ENCODE peak calls at places on chromosomes 3 and 15, in five cellular contexts. One of them, this sample, is unnamed.

GRCh38 chr15:63373330-63373729 is 8.3 kb downstream of the CA12 start:
- DNase-seq in hepatocyte: no peak
- DNase-seq in spleen: no peak
- DNase-seq in A549: no peak
- DNase-seq in fibroblast of the aortic adventitia: no peak
- DNase-seq in this sample: no peak

GRCh38 chr3:46877671-46878125 is at the start of gene PTH1R:
- DNase-seq in hepatocyte: peak
- DNase-seq in A549: no peak
- DNase-seq in spleen: no peak
- DNase-seq in fibroblast of the aortic adventitia: no peak
- DNase-seq in this sample: no peak

GRCh38 chr3:29686889-29687592 is 406.2 kb downstream of the RBMS3 start:
- DNase-seq in hepatocyte: peak
- DNase-seq in fibroblast of the aortic adventitia: peak
- DNase-seq in spleen: no peak
- DNase-seq in A549: no peak
- DNase-seq in this sample: no peak

GRCh38 chr3:50133283-50133615 is 21.9 kb upstream of the SEMA3F start:
- DNase-seq in fibroblast of the aortic adventitia: no peak
- DNase-seq in A549: no peak
- DNase-seq in hepatocyte: no peak
- DNase-seq in spleen: no peak
- DNase-seq in this sample: no peak

GRCh38 chr15:83119968-83120581 is 12.6 kb downstream of the TM6SF1 start:
- DNase-seq in fibroblast of the aortic adventitia: no peak
- DNase-seq in hepatocyte: no peak
- DNase-seq in spleen: no peak
- DNase-seq in A549: no peak
- DNase-seq in this sample: no peak

GRCh38 chr3:106030620-106030945 is 161.8 kb upstream of the CBLB start:
- DNase-seq in hepatocyte: no peak
- DNase-seq in spleen: no peak
- DNase-seq in A549: no peak
- DNase-seq in fibroblast of the aortic adventitia: peak
- DNase-seq in this sample: no peak

GRCh38 chr15:74218172-74218885 is 15.7 kb upstream of the STRA6 start:
- DNase-seq in hepatocyte: no peak
- DNase-seq in spleen: no peak
- DNase-seq in A549: no peak
- DNase-seq in fibroblast of the aortic adventitia: no peak
- DNase-seq in this sample: no peak

GRCh38 chr3:98114264-98114663 is 16.3 kb upstream of the OR5H1 start:
- DNase-seq in hepatocyte: no peak
- DNase-seq in fibroblast of the aortic adventitia: no peak
- DNase-seq in A549: no peak
- DNase-seq in spleen: no peak
- DNase-seq in this sample: no peak

GRCh38 chr3:27507515-27508266 is 23.5 kb upstream of the SLC4A7 start:
- DNase-seq in A549: no peak
- DNase-seq in spleen: no peak
- DNase-seq in hepatocyte: no peak
- DNase-seq in fibroblast of the aortic adventitia: peak
- DNase-seq in this sample: no peak

GRCh38 chr15:85685366-85685765 is 109.4 kb downstream of the KLHL25 start:
- DNase-seq in spleen: no peak
- DNase-seq in hepatocyte: no peak
- DNase-seq in A549: no peak
- DNase-seq in fibroblast of the aortic adventitia: no peak
- DNase-seq in this sample: no peak

GRCh38 chr15:82862886-82863285 is 53.5 kb downstream of the WHAMM start:
- DNase-seq in hepatocyte: no peak
- DNase-seq in spleen: no peak
- DNase-seq in A549: no peak
- DNase-seq in fibroblast of the aortic adventitia: no peak
- DNase-seq in this sample: no peak

GRCh38 chr3:191246628-191247027 is 47.6 kb downstream of the OSTN start:
- DNase-seq in spleen: no peak
- DNase-seq in hepatocyte: peak
- DNase-seq in A549: peak
- DNase-seq in fibroblast of the aortic adventitia: peak
- DNase-seq in this sample: no peak

GRCh38 chr15:62483817-62484216 is 318.7 kb upstream of the C2CD4B start:
- DNase-seq in hepatocyte: no peak
- DNase-seq in A549: no peak
- DNase-seq in fibroblast of the aortic adventitia: peak
- DNase-seq in spleen: no peak
- DNase-seq in this sample: no peak

GRCh38 chr3:14523792-14524191 is 16.4 kb downstream of the GRIP2 start:
- DNase-seq in spleen: no peak
- DNase-seq in A549: no peak
- DNase-seq in hepatocyte: no peak
- DNase-seq in fibroblast of the aortic adventitia: peak
- DNase-seq in this sample: no peak

GRCh38 chr15:95674031-95674430 is 656.5 kb upstream of the NR2F2 start:
- DNase-seq in spleen: no peak
- DNase-seq in fibroblast of the aortic adventitia: no peak
- DNase-seq in hepatocyte: no peak
- DNase-seq in A549: no peak
- DNase-seq in this sample: no peak

GRCh38 chr3:139173372-139174108 is 128.8 kb upstream of the PRR23C start:
- DNase-seq in hepatocyte: no peak
- DNase-seq in fibroblast of the aortic adventitia: peak
- DNase-seq in spleen: no peak
- DNase-seq in A549: no peak
- DNase-seq in this sample: no peak

GRCh38 chr15:64681424-64682024 is 93.9 kb downstream of the RBPMS2 start:
- DNase-seq in A549: peak
- DNase-seq in fibroblast of the aortic adventitia: peak
- DNase-seq in spleen: peak
- DNase-seq in hepatocyte: peak
- DNase-seq in this sample: peak

GRCh38 chr15:26721231-26721630 is 51.6 kb downstream of the GABRB3 start:
- DNase-seq in spleen: no peak
- DNase-seq in hepatocyte: no peak
- DNase-seq in fibroblast of the aortic adventitia: no peak
- DNase-seq in A549: no peak
- DNase-seq in this sample: no peak

GRCh38 chr3:66196633-66197032 is 24.2 kb upstream of the SLC25A26 start:
- DNase-seq in A549: no peak
- DNase-seq in fibroblast of the aortic adventitia: peak
- DNase-seq in spleen: no peak
- DNase-seq in hepatocyte: no peak
- DNase-seq in this sample: no peak
- TF ChIP-seq CTCF in A549: peak
- TF ChIP-seq CTCF in fibroblast of the aortic adventitia: peak
- TF ChIP-seq CTCF in spleen: peak
- TF ChIP-seq CTCF in hepatocyte: peak
- TF ChIP-seq CTCF in this sample: peak

GRCh38 chr3:167396075-167396474 is 16.0 kb upstream of the ZBBX start:
- DNase-seq in spleen: no peak
- DNase-seq in hepatocyte: no peak
- DNase-seq in fibroblast of the aortic adventitia: no peak
- DNase-seq in A549: no peak
- DNase-seq in this sample: no peak

DNA sequence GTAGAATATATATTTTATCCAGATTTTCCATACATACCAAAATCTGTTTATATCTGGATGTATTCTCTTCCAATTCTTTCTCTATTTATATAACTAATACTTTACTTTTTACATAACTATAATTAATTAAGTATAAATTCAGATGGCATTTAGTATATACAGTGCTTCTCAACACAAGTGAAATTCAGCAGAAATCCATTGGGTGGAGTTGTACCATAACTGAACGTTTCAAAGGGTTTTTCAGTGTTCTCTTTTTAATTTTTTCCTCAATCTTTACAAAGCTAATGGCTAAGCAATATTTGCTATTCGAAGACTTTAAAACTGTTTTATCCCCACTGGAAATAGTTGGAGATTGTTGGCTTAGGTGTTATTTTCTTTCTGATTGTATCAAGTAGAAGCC is 13.9 kb upstream of the ZBBX start:
- DNase-seq in spleen: no peak
- DNase-seq in hepatocyte: no peak
- DNase-seq in fibroblast of the aortic adventitia: no peak
- DNase-seq in A549: no peak
- DNase-seq in this sample: no peak
- TF ChIP-seq CTCF in spleen: no peak
- TF ChIP-seq CTCF in hepatocyte: peak
- TF ChIP-seq CTCF in fibroblast of the aortic adventitia: no peak
- TF ChIP-seq CTCF in A549: no peak
- TF ChIP-seq CTCF in this sample: peak

DNA sequence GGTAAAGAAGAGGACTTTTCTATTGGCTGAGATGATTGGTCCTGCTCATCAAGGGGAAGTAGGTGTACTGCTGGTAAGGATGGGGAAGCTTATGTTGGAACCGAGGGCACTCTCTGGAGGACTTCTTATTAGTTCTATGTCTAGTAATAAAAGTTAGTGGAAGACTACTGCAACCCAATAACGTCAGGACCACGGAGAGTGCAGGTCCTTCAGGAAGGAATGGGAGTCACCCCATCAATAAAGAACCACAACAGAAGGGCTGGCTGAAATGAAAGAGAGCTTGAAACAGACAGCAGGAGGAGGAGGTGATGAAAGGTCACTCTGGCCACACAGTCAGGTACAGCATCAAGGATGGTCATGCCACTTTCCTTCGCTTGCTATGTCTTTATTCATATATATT is 68.8 kb upstream of the PRR23E start:
- DNase-seq in spleen: no peak
- DNase-seq in A549: no peak
- DNase-seq in hepatocyte: no peak
- DNase-seq in fibroblast of the aortic adventitia: peak
- DNase-seq in this sample: no peak
- TF ChIP-seq CTCF in spleen: no peak
- TF ChIP-seq CTCF in A549: no peak
- TF ChIP-seq CTCF in hepatocyte: no peak
- TF ChIP-seq CTCF in fibroblast of the aortic adventitia: no peak
- TF ChIP-seq CTCF in this sample: no peak

GRCh38 chr3:52054689-52055511 is 1.5 kb downstream of the DUSP7 start:
- DNase-seq in spleen: peak
- DNase-seq in fibroblast of the aortic adventitia: no peak
- DNase-seq in hepatocyte: no peak
- DNase-seq in A549: no peak
- DNase-seq in this sample: peak

GRCh38 chr3:52052831-52053306 is 3.5 kb downstream of the DUSP7 start:
- DNase-seq in fibroblast of the aortic adventitia: peak
- DNase-seq in spleen: peak
- DNase-seq in A549: peak
- DNase-seq in hepatocyte: peak
- DNase-seq in this sample: peak

GRCh38 chr3:52055537-52056351 is 627 bp downstream of the DUSP7 start:
- DNase-seq in fibroblast of the aortic adventitia: peak
- DNase-seq in hepatocyte: peak
- DNase-seq in A549: peak
- DNase-seq in spleen: peak
- DNase-seq in this sample: peak

GRCh38 chr3:52051444-52051843 is 4.9 kb downstream of the DUSP7 start:
- DNase-seq in spleen: peak
- DNase-seq in fibroblast of the aortic adventitia: no peak
- DNase-seq in hepatocyte: no peak
- DNase-seq in A549: no peak
- DNase-seq in this sample: no peak

DNA sequence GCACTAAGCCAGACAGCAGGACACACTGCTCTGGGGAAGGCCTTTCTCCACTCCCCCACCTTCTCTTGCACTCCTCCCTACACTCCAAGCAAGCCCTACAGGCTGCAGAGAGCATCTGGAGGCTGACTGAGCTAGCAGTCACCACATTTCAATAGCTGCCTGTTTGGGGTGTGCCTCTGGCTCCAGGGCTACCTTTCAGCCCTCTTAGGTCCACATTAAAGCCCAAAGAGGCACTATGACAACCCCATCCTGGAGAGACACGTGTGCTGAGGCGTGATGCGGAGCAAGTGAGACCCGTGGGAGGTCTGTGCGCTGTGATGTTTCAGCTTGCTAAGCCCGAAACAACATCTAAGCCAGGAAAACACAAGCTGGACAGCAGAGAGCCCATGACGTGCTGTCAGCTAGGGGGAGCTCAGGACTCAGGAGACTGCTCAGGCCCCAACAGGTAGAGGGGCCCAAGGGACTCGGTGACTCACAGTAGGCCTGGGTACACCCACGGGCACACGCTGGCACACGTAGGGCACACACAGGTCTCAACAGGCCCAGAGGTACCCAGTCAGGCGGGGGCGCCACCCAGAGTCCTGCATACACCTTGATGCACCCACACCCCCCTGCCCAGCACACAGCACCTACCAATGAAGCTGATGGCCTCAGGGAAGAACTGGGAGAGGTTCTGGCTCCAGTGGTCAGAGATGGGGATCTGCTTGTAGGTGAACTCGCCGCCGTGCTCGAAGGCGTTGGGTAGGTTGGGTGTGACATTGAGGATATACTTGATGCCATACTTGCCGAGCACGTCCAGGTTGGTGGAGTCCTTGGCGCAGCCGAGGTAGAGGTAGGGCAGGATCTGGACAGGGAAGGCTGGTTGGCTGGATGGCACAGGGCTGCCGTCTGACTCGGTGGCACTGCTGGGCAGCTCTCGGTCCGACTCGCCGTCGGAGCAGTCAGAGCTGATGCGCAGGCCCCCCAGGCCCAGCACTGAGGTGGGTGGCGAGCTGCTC is 2.8 kb downstream of the DUSP7 start:
- DNase-seq in spleen: peak
- DNase-seq in fibroblast of the aortic adventitia: peak
- DNase-seq in hepatocyte: no peak
- DNase-seq in A549: no peak
- DNase-seq in this sample: no peak
- TF ChIP-seq CTCF in spleen: peak
- TF ChIP-seq CTCF in fibroblast of the aortic adventitia: peak
- TF ChIP-seq CTCF in hepatocyte: peak
- TF ChIP-seq CTCF in A549: peak
- TF ChIP-seq CTCF in this sample: no peak

GRCh38 chr3:122941233-122942206 is 86.0 kb downstream of the SEMA5B start:
- DNase-seq in A549: no peak
- DNase-seq in fibroblast of the aortic adventitia: no peak
- DNase-seq in spleen: peak
- DNase-seq in hepatocyte: no peak
- DNase-seq in this sample: no peak
- TF ChIP-seq CTCF in A549: no peak
- TF ChIP-seq CTCF in fibroblast of the aortic adventitia: peak
- TF ChIP-seq CTCF in spleen: peak
- TF ChIP-seq CTCF in hepatocyte: peak
- TF ChIP-seq CTCF in this sample: peak

GRCh38 chr3:134308350-134308891 is 57.8 kb upstream of the RYK start:
- DNase-seq in hepatocyte: peak
- DNase-seq in spleen: peak
- DNase-seq in A549: peak
- DNase-seq in fibroblast of the aortic adventitia: peak
- DNase-seq in this sample: peak
- TF ChIP-seq CTCF in hepatocyte: peak
- TF ChIP-seq CTCF in spleen: peak
- TF ChIP-seq CTCF in A549: peak
- TF ChIP-seq CTCF in fibroblast of the aortic adventitia: peak
- TF ChIP-seq CTCF in this sample: peak

GRCh38 chr3:160474416-160474838 is 24.8 kb upstream of the TRIM59 start:
- DNase-seq in hepatocyte: no peak
- DNase-seq in A549: no peak
- DNase-seq in spleen: no peak
- DNase-seq in fibroblast of the aortic adventitia: no peak
- DNase-seq in this sample: no peak
- TF ChIP-seq CTCF in hepatocyte: no peak
- TF ChIP-seq CTCF in A549: no peak
- TF ChIP-seq CTCF in spleen: no peak
- TF ChIP-seq CTCF in fibroblast of the aortic adventitia: no peak
- TF ChIP-seq CTCF in this sample: no peak